ENCODE peak calls at places on chromosome 22, in eight cellular contexts. One of them, this sample, is unnamed.

GRCh38 chr22:46896568-46897245 is 134.3 kb downstream of the TBC1D22A start:
- DNase-seq in AG09309: no peak
- DNase-seq in astrocyte of the spinal cord: no peak
- DNase-seq in HFF-Myc: no peak
- DNase-seq in GM23338: no peak
- DNase-seq in neural progenitor cell: no peak
- DNase-seq in lower leg skin: no peak
- DNase-seq in lower lobe of right lung: no peak
- DNase-seq in this sample: no peak

GRCh38 chr22:42902875-42903510 is 45.9 kb upstream of the ARFGAP3 start:
- DNase-seq in AG09309: no peak
- DNase-seq in astrocyte of the spinal cord: peak; percentile 58
- DNase-seq in HFF-Myc: no peak
- DNase-seq in GM23338: peak; percentile 50
- DNase-seq in neural progenitor cell: peak; percentile 68
- DNase-seq in lower leg skin: no peak
- DNase-seq in lower lobe of right lung: no peak
- DNase-seq in this sample: peak; percentile 46

GRCh38 chr22:23060612-23061400 is 9.5 kb upstream of the GNAZ start:
- DNase-seq in AG09309: no peak
- DNase-seq in astrocyte of the spinal cord: no peak
- DNase-seq in HFF-Myc: no peak
- DNase-seq in GM23338: no peak
- DNase-seq in neural progenitor cell: no peak
- DNase-seq in lower leg skin: peak; percentile 76
- DNase-seq in lower lobe of right lung: peak; percentile 32
- DNase-seq in this sample: no peak

GRCh38 chr22:24134090-24134846 is 47.0 kb upstream of the SUSD2 start:
- DNase-seq in AG09309: no peak
- DNase-seq in astrocyte of the spinal cord: peak; percentile 29
- DNase-seq in HFF-Myc: no peak
- DNase-seq in GM23338: peak; percentile 34
- DNase-seq in neural progenitor cell: peak; percentile 23
- DNase-seq in lower leg skin: no peak
- DNase-seq in lower lobe of right lung: peak; percentile 90
- DNase-seq in this sample: no peak

GRCh38 chr22:30092686-30093085 is 12.4 kb downstream of the HORMAD2 start:
- DNase-seq in AG09309: no peak
- DNase-seq in astrocyte of the spinal cord: no peak
- DNase-seq in HFF-Myc: no peak
- DNase-seq in GM23338: no peak
- DNase-seq in neural progenitor cell: no peak
- DNase-seq in lower leg skin: no peak
- DNase-seq in lower lobe of right lung: no peak
- DNase-seq in this sample: no peak

GRCh38 chr22:31818481-31819392 is 64.9 kb downstream of the DEPDC5 start:
- DNase-seq in AG09309: no peak
- DNase-seq in astrocyte of the spinal cord: peak; percentile 52
- DNase-seq in HFF-Myc: no peak
- DNase-seq in GM23338: peak; percentile 20
- DNase-seq in neural progenitor cell: peak; percentile 15
- DNase-seq in lower leg skin: no peak
- DNase-seq in lower lobe of right lung: no peak
- DNase-seq in this sample: no peak

GRCh38 chr22:22748297-22748743 is 103.9 kb downstream of the GGTLC2 start:
- DNase-seq in AG09309: peak; percentile 18
- DNase-seq in astrocyte of the spinal cord: peak; percentile 33
- DNase-seq in HFF-Myc: no peak
- DNase-seq in GM23338: peak; percentile 43
- DNase-seq in neural progenitor cell: peak; percentile 44
- DNase-seq in lower leg skin: peak; percentile 83
- DNase-seq in lower lobe of right lung: no peak
- DNase-seq in this sample: no peak

GRCh38 chr22:33803371-33803770 is 116.9 kb downstream of the LARGE1 start:
- DNase-seq in AG09309: peak; percentile 80
- DNase-seq in astrocyte of the spinal cord: peak; percentile 56
- DNase-seq in HFF-Myc: peak; percentile 62
- DNase-seq in GM23338: no peak
- DNase-seq in neural progenitor cell: no peak
- DNase-seq in lower leg skin: no peak
- DNase-seq in lower lobe of right lung: no peak
- DNase-seq in this sample: no peak

GRCh38 chr22:44393066-44393465 is 80.3 kb upstream of the SHISAL1 start:
- DNase-seq in AG09309: no peak
- DNase-seq in astrocyte of the spinal cord: no peak
- DNase-seq in HFF-Myc: no peak
- DNase-seq in GM23338: no peak
- DNase-seq in neural progenitor cell: no peak
- DNase-seq in lower leg skin: peak; percentile 82
- DNase-seq in lower lobe of right lung: no peak
- DNase-seq in this sample: peak; percentile 22

GRCh38 chr22:29009148-29009547 is 52.5 kb downstream of the C22orf31 start:
- DNase-seq in AG09309: no peak
- DNase-seq in astrocyte of the spinal cord: no peak
- DNase-seq in HFF-Myc: no peak
- DNase-seq in GM23338: no peak
- DNase-seq in neural progenitor cell: no peak
- DNase-seq in lower leg skin: no peak
- DNase-seq in lower lobe of right lung: no peak
- DNase-seq in this sample: no peak

GRCh38 chr22:26035523-26035922 is 133.7 kb upstream of the SEZ6L start:
- DNase-seq in AG09309: no peak
- DNase-seq in astrocyte of the spinal cord: no peak
- DNase-seq in HFF-Myc: no peak
- DNase-seq in GM23338: no peak
- DNase-seq in neural progenitor cell: no peak
- DNase-seq in lower leg skin: no peak
- DNase-seq in lower lobe of right lung: no peak
- DNase-seq in this sample: no peak

GRCh38 chr22:26466196-26466595 is 17.4 kb downstream of the HPS4 start:
- DNase-seq in AG09309: no peak
- DNase-seq in astrocyte of the spinal cord: no peak
- DNase-seq in HFF-Myc: no peak
- DNase-seq in GM23338: no peak
- DNase-seq in neural progenitor cell: no peak
- DNase-seq in lower leg skin: peak; percentile 76
- DNase-seq in lower lobe of right lung: no peak
- DNase-seq in this sample: no peak

GRCh38 chr22:43164636-43165035 is 13.3 kb downstream of the TSPO start:
- DNase-seq in AG09309: no peak
- DNase-seq in astrocyte of the spinal cord: no peak
- DNase-seq in HFF-Myc: no peak
- DNase-seq in GM23338: peak; percentile 17
- DNase-seq in neural progenitor cell: no peak
- DNase-seq in lower leg skin: no peak
- DNase-seq in lower lobe of right lung: no peak
- DNase-seq in this sample: no peak

GRCh38 chr22:38986629-38987028 is 4.5 kb downstream of the APOBEC3B start:
- DNase-seq in AG09309: no peak
- DNase-seq in astrocyte of the spinal cord: no peak
- DNase-seq in HFF-Myc: no peak
- DNase-seq in GM23338: no peak
- DNase-seq in neural progenitor cell: no peak
- DNase-seq in lower leg skin: no peak
- DNase-seq in lower lobe of right lung: no peak
- DNase-seq in this sample: no peak

GRCh38 chr22:38981005-38981658 is 1.0 kb upstream of the APOBEC3B start:
- DNase-seq in AG09309: no peak
- DNase-seq in astrocyte of the spinal cord: no peak
- DNase-seq in HFF-Myc: no peak
- DNase-seq in GM23338: peak; percentile 76
- DNase-seq in neural progenitor cell: peak; percentile 66
- DNase-seq in lower leg skin: no peak
- DNase-seq in lower lobe of right lung: no peak
- DNase-seq in this sample: no peak

GRCh38 chr22:38982008-38982927 is at the start of gene APOBEC3B:
- DNase-seq in AG09309: peak; percentile 70
- DNase-seq in astrocyte of the spinal cord: peak; percentile 93
- DNase-seq in HFF-Myc: peak; percentile 79
- DNase-seq in GM23338: peak; percentile 77
- DNase-seq in neural progenitor cell: peak; percentile 47
- DNase-seq in lower leg skin: peak; percentile 95
- DNase-seq in lower lobe of right lung: peak; percentile 80
- DNase-seq in this sample: no peak

GRCh38 chr22:38984224-38984623 is 2.1 kb downstream of the APOBEC3B start:
- DNase-seq in AG09309: no peak
- DNase-seq in astrocyte of the spinal cord: no peak
- DNase-seq in HFF-Myc: no peak
- DNase-seq in GM23338: no peak
- DNase-seq in neural progenitor cell: no peak
- DNase-seq in lower leg skin: no peak
- DNase-seq in lower lobe of right lung: no peak
- DNase-seq in this sample: no peak

DNA sequence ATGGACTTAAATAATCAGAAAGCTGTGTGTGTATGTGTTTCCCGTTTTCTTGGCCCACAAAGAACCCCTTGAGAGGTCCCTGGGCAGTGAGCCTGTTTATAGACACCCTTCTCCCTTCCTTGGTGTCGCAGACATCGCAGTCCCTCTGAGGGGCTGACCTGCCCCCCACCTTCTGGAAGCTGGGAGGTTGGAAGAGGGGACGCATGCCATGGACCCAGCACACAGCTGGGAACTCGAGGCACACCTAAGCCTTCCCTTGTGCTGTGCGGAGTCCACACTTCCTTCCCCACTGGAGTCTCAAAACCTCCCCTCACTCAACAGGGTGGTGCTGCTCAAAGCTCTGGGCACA is 514 bp upstream of the APOBEC3B start:
- DNase-seq in AG09309: no peak
- DNase-seq in astrocyte of the spinal cord: peak; percentile 8
- DNase-seq in HFF-Myc: no peak
- DNase-seq in GM23338: no peak
- DNase-seq in neural progenitor cell: no peak
- DNase-seq in lower leg skin: no peak
- DNase-seq in lower lobe of right lung: no peak
- DNase-seq in this sample: no peak
- TF ChIP-seq CTCF in AG09309: no peak
- TF ChIP-seq CTCF in astrocyte of the spinal cord: no peak
- TF ChIP-seq CTCF in HFF-Myc: no peak
- TF ChIP-seq CTCF in GM23338: no peak
- TF ChIP-seq CTCF in neural progenitor cell: no peak
- TF ChIP-seq CTCF in lower leg skin: no peak
- TF ChIP-seq CTCF in lower lobe of right lung: no peak
- TF ChIP-seq CTCF in this sample: no peak

DNA sequence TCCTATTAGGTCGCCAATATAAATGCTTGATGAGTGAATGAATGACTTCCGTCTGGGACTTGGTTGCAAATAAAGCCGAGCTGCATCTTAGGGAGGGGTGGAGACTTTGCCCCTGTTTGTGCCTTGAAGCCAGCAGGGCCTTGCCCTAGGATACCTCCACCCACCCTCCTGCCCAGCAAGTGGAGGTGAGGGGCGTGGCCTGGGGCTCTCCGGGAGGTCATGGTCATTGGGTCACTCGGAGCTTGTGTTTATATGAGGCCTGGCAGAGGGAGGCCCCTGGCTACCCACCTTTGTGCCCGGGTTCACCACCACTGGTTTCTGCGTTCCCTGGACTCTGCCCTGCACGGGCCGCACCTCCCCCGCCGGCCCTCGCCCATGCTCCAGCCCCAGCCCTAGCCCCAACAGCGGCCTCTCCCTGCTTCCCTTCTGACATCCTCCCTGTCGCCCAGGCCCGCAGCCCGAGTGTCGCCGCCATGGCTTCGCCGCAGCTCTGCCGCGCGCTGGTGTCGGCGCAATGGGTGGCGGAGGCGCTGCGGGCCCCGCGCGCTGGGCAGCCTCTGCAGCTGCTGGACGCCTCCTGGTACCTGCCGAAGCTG is 4.3 kb downstream of the MPST start:
- DNase-seq in AG09309: no peak
- DNase-seq in astrocyte of the spinal cord: no peak
- DNase-seq in HFF-Myc: no peak
- DNase-seq in GM23338: no peak
- DNase-seq in neural progenitor cell: no peak
- DNase-seq in lower leg skin: no peak
- DNase-seq in lower lobe of right lung: no peak
- DNase-seq in this sample: no peak
- TF ChIP-seq CTCF in AG09309: no peak
- TF ChIP-seq CTCF in astrocyte of the spinal cord: no peak
- TF ChIP-seq CTCF in HFF-Myc: no peak
- TF ChIP-seq CTCF in GM23338: no peak
- TF ChIP-seq CTCF in neural progenitor cell: no peak
- TF ChIP-seq CTCF in lower leg skin: no peak
- TF ChIP-seq CTCF in lower lobe of right lung: no peak
- TF ChIP-seq CTCF in this sample: no peak

DNA sequence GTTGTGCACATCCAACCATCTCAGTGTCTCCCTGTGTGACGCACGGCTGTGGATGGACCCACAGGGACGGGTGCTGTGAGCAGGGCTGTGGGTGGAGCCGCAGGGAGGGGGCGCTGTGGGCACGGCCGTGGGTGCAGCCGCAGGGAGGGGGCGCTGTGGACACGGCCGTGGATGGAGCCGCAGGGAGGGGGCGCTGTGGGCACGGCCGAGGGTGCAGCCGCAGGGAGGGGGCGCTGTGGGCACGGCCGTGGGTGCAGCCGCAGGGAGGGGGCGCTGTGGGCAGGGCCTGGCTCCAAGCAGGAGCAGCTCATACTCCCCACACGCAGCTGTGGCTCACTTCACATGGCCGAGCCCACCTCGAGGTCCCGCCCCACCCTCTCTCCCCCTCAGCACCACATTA is 6.0 kb upstream of the MAPK11 start:
- DNase-seq in AG09309: no peak
- DNase-seq in astrocyte of the spinal cord: peak; percentile 49
- DNase-seq in HFF-Myc: no peak
- DNase-seq in GM23338: peak; percentile 71
- DNase-seq in neural progenitor cell: no peak
- DNase-seq in lower leg skin: no peak
- DNase-seq in lower lobe of right lung: peak; percentile 88
- DNase-seq in this sample: no peak
- TF ChIP-seq CTCF in AG09309: peak; percentile 58
- TF ChIP-seq CTCF in astrocyte of the spinal cord: peak; percentile 47
- TF ChIP-seq CTCF in HFF-Myc: peak; percentile 58
- TF ChIP-seq CTCF in GM23338: no peak
- TF ChIP-seq CTCF in neural progenitor cell: peak; percentile 45
- TF ChIP-seq CTCF in lower leg skin: no peak
- TF ChIP-seq CTCF in lower lobe of right lung: peak; percentile 68
- TF ChIP-seq CTCF in this sample: peak; percentile 63

GRCh38 chr22:40862537-40862936 is 624 bp upstream of the DNAJB7 start:
- DNase-seq in AG09309: no peak
- DNase-seq in astrocyte of the spinal cord: no peak
- DNase-seq in HFF-Myc: no peak
- DNase-seq in GM23338: no peak
- DNase-seq in neural progenitor cell: no peak
- DNase-seq in lower leg skin: no peak
- DNase-seq in lower lobe of right lung: no peak
- DNase-seq in this sample: no peak

GRCh38 chr22:40862013-40862412 is at the start of gene DNAJB7:
- DNase-seq in AG09309: no peak
- DNase-seq in astrocyte of the spinal cord: no peak
- DNase-seq in HFF-Myc: no peak
- DNase-seq in GM23338: no peak
- DNase-seq in neural progenitor cell: no peak
- DNase-seq in lower leg skin: no peak
- DNase-seq in lower lobe of right lung: no peak
- DNase-seq in this sample: no peak

GRCh38 chr22:40867109-40867508 is 5.2 kb upstream of the DNAJB7 start:
- DNase-seq in AG09309: no peak
- DNase-seq in astrocyte of the spinal cord: no peak
- DNase-seq in HFF-Myc: no peak
- DNase-seq in GM23338: no peak
- DNase-seq in neural progenitor cell: no peak
- DNase-seq in lower leg skin: no peak
- DNase-seq in lower lobe of right lung: no peak
- DNase-seq in this sample: no peak
- TF ChIP-seq CTCF in AG09309: no peak
- TF ChIP-seq CTCF in astrocyte of the spinal cord: no peak
- TF ChIP-seq CTCF in HFF-Myc: no peak
- TF ChIP-seq CTCF in GM23338: no peak
- TF ChIP-seq CTCF in neural progenitor cell: no peak
- TF ChIP-seq CTCF in lower leg skin: no peak
- TF ChIP-seq CTCF in lower lobe of right lung: no peak
- TF ChIP-seq CTCF in this sample: no peak

GRCh38 chr22:35037089-35037488 is 28.9 kb upstream of the ISX start:
- DNase-seq in AG09309: no peak
- DNase-seq in astrocyte of the spinal cord: no peak
- DNase-seq in HFF-Myc: no peak
- DNase-seq in GM23338: peak; percentile 76
- DNase-seq in neural progenitor cell: peak; percentile 65
- DNase-seq in lower leg skin: no peak
- DNase-seq in lower lobe of right lung: no peak
- DNase-seq in this sample: no peak
- TF ChIP-seq CTCF in AG09309: no peak
- TF ChIP-seq CTCF in astrocyte of the spinal cord: peak; percentile 9
- TF ChIP-seq CTCF in HFF-Myc: no peak
- TF ChIP-seq CTCF in GM23338: peak; percentile 68
- TF ChIP-seq CTCF in neural progenitor cell: peak; percentile 60
- TF ChIP-seq CTCF in lower leg skin: no peak
- TF ChIP-seq CTCF in lower lobe of right lung: no peak
- TF ChIP-seq CTCF in this sample: peak; percentile 37

This sample was measured in mesothelial cell of epicardium.